ENCODE peak calls at places on chromosomes 2 and 18, in seven cellular contexts. X is AG09319, S is adrenal gland, Z is fibroblast of mammary gland, F is fibroblast of the aortic adventitia, P is epithelial cell of esophagus, Q is neural crest cell. R is an unnamed sample.

GRCh38 chr18:79847606-79848293 is 50.0 kb downstream of the KCNG2 start:
- DNase-seq in X (no peak), S (peak; percentile 9), Z (no peak), F (no peak), P (no peak), Q (no peak), R (no peak)

GRCh38 chr18:25299426-25299825 is 52.5 kb downstream of the ZNF521 start:
- DNase-seq in X (peak; percentile 41), S (no peak), Z (peak; percentile 88), F (peak; percentile 64), P (peak; percentile 18), Q (no peak), R (no peak)

GRCh38 chr18:11747731-11748130 is 58.7 kb downstream of the GNAL start:
- DNase-seq in X (no peak), S (no peak), Z (no peak), F (no peak), P (no peak), Q (no peak), R (no peak)

GRCh38 chr2:2520396-2520795 is 189.3 kb upstream of the MYT1L start:
- DNase-seq in X (no peak), S (no peak), Z (no peak), F (no peak), P (no peak), Q (no peak), R (no peak)

GRCh38 chr2:62443886-62444285 is 62.1 kb downstream of the TMEM17 start:
- DNase-seq in X (no peak), S (no peak), Z (no peak), F (no peak), P (no peak), Q (no peak), R (no peak)

GRCh38 chr2:235098736-235099494 is 147.1 kb downstream of the SH3BP4 start:
- DNase-seq in X (no peak), S (no peak), Z (no peak), F (peak; percentile 75), P (no peak), Q (no peak), R (no peak)

GRCh38 chr2:169910109-169910799 is 83.0 kb downstream of the UBR3 start:
- DNase-seq in X (no peak), S (no peak), Z (no peak), F (peak; percentile 30), P (no peak), Q (no peak), R (no peak)

GRCh38 chr2:64204006-64204632 is 59.9 kb upstream of the PELI1 start:
- DNase-seq in X (no peak), S (no peak), Z (peak; percentile 42), F (peak; percentile 41), P (peak; percentile 72), Q (peak; percentile 4), R (no peak)

GRCh38 chr2:88209526-88210131 is 39.5 kb downstream of the THNSL2 start:
- DNase-seq in X (no peak), S (no peak), Z (no peak), F (no peak), P (no peak), Q (no peak), R (no peak)

GRCh38 chr18:63443820-63444219 is 21.5 kb upstream of the VPS4B start:
- DNase-seq in X (no peak), S (no peak), Z (no peak), F (no peak), P (peak; percentile 96), Q (no peak), R (no peak)

GRCh38 chr18:46418657-46419260 is 238.3 kb downstream of the LOXHD1 start:
- DNase-seq in X (no peak), S (peak; percentile 43), Z (no peak), F (peak; percentile 28), P (no peak), Q (no peak), R (no peak)

GRCh38 chr18:8507361-8507760 is 101.9 kb upstream of the RAB12 start:
- DNase-seq in X (no peak), S (no peak), Z (peak; percentile 22), F (peak; percentile 54), P (no peak), Q (peak; percentile 8), R (no peak)
- TF ChIP-seq CTCF in X (no peak), S (no peak), Z (peak; percentile 45), F (peak; percentile 53), P (peak; percentile 13), Q (peak; percentile 48), R (peak; percentile 50)

DNA sequence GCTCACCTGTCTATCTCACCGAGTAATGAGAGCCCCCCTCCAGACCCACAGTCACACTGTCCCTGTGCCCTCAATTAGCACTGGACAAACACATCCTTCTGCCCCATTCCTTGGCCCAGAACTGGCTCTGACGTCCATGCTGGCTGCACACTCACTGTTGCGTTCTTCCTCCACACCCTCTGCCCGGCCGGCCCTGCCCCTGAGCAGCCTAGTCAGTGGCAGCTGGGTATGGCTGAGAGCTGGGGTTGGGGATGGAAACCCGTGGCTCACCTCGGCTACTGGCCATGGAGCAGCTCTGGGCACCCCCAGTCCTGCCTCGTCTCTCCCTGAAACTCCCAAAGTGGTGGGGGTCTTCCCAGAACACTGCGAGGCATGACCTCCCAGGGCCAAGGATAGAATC is 6.5 kb upstream of the UCN start:
- DNase-seq in X (no peak), S (no peak), Z (no peak), F (no peak), P (no peak), Q (no peak), R (no peak)
- TF ChIP-seq CTCF in X (no peak), S (no peak), Z (no peak), F (no peak), P (no peak), Q (no peak), R (no peak)

GRCh38 chr2:160918909-160919503 is 241.2 kb upstream of the TANK start:
- DNase-seq in X (no peak), S (peak; percentile 60), Z (peak; percentile 65), F (peak; percentile 65), P (peak; percentile 68), Q (peak; percentile 32), R (peak; percentile 15)
- TF ChIP-seq CTCF in X (peak; percentile 27), S (peak; percentile 63), Z (peak; percentile 63), F (peak; percentile 56), P (peak; percentile 61), Q (peak; percentile 63), R (peak; percentile 69)

DNA sequence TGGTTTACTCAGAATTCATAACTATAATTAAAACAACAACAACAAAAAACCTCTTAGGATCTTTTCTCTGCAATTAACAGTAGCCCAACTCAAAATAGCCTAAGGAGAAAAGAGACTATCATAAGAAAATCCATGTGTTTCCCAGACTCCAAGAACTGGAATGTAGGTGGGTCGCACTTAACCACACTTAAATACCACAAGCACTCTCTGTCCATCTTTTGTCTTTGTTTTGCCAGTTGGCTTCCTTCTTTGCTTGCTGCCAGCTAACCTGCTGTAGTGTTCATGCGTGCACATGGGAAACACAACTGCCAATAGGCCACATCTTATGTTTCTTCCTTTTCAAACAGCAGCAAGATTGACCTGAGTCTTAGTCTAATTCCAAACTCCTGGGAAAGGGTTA is 24.1 kb upstream of the ACVR1 start:
- DNase-seq in X (no peak), S (no peak), Z (no peak), F (no peak), P (peak; percentile 61), Q (no peak), R (no peak)
- TF ChIP-seq CTCF in X (no peak), S (no peak), Z (no peak), F (no peak), P (no peak), Q (no peak), R (no peak)

GRCh38 chr2:19648583-19648982 is 253.2 kb downstream of the TTC32 start:
- DNase-seq in X (peak; percentile 41), S (peak; percentile 22), Z (peak; percentile 97), F (peak; percentile 88), P (peak; percentile 93), Q (no peak), R (no peak)
- TF ChIP-seq CTCF in X (no peak), S (no peak), Z (no peak), F (no peak), P (no peak), Q (no peak), R (no peak)

R was measured in progenitor cell of endocrine pancreas.